ENCODE peak calls at places on chromosomes 13 and 19, in six cellular contexts. U, V, P, R, Y and Q are unnamed samples.

GRCh38 chr13:22014469-22014868 is 343.6 kb downstream of the FGF9 start:
- DNase-seq in V (no peak), Y (peak; percentile 97), R (peak; percentile 27), P (no peak), U (no peak), Q (no peak)

GRCh38 chr19:3132971-3133792 is 2.7 kb upstream of the GNA15 start:
- DNase-seq in V (no peak), U (no peak), R (no peak), P (no peak), Y (peak; percentile 27), Q (peak; percentile 21)

GRCh38 chr13:68439821-68440220 is 1209.7 kb upstream of the PCDH9 start:
- DNase-seq in U (no peak), R (no peak), P (no peak), V (no peak), Y (peak; percentile 40), Q (no peak)

GRCh38 chr19:15461694-15462093 is 2.6 kb downstream of the RASAL3 start:
- DNase-seq in P (no peak), V (no peak), Y (no peak), U (no peak), R (no peak), Q (no peak)

GRCh38 chr13:77386880-77387606 is 60.1 kb upstream of the MYCBP2 start:
- DNase-seq in V (no peak), U (no peak), R (peak; percentile 47), P (no peak), Y (peak; percentile 54), Q (peak; percentile 33)

GRCh38 chr19:28864024-28864503 is 348.9 kb downstream of the UQCRFS1 start:
- DNase-seq in R (no peak), U (no peak), P (no peak), Y (no peak), V (no peak), Q (no peak)

GRCh38 chr19:16626796-16627193 is 1.2 kb downstream of the MED26 start:
- DNase-seq in U (no peak), V (no peak), Y (no peak), R (no peak), P (no peak), Q (no peak)

GRCh38 chr13:23752111-23753001 is 136.8 kb downstream of the MIPEP start:
- DNase-seq in Y (no peak), U (no peak), P (no peak), V (no peak), R (no peak), Q (peak; percentile 56)

GRCh38 chr13:50361282-50361681 is 346.0 kb downstream of the KCNRG start:
- DNase-seq in P (no peak), Y (no peak), R (no peak), V (no peak), U (no peak), Q (no peak)

GRCh38 chr13:98575009-98575866 is 1.7 kb downstream of the STK24 start:
- DNase-seq in Y (no peak), R (peak; percentile 57), V (no peak), U (no peak), P (peak; percentile 45), Q (no peak)

GRCh38 chr13:102642475-102642874 is 45.7 kb downstream of the TPP2 start:
- DNase-seq in U (no peak), R (no peak), Y (no peak), P (no peak), V (no peak), Q (no peak)

GRCh38 chr19:41958367-41959055 is 610 bp downstream of the RABAC1 start:
- DNase-seq in U (peak; percentile 17), R (peak; percentile 89), P (peak; percentile 92), V (peak; percentile 71), Y (peak; percentile 87), Q (peak; percentile 62)

DNA sequence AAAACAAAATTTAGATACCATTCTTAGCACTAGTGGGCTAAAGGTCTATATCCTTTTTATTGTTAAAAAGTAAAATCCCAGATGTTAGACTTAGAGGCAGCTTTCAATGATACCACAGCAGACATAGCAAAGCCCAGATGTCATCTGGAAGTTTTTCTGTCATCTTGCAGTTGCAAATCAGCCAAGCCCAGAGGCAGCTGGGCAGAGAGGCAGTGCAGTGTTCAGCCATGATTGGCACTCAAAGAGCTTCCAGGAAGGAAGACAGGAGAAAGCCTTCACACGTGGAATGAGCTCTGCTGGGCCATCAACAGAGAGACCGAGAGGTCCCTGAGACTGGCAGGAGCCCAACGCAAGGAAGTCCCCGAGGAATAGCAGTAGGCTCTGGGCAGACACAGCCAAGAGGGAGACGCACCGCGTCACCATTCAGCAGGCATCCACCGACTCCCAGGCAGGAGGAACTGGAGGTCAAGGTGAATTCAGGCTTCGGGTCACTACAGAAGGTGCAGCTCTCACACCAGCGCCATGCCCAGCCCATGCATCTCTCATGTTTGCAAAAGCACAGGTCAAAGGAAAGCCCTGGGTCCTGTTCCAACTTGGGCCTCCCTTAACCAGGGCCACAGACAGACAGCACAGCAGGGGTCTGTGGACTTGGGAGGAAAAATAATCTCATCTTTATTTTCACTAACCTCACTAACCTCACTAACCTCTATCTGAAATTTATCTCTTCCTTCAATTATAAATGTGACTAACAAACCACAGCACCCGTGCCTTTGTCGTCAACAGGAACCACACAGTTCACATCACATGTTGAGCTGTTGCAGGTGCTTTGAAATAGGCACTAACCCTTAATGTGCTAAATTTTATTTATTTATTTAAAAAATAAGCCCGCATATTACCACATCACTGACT is 54.9 kb downstream of the TUBGCP3 start:
- DNase-seq in U (no peak), P (no peak), V (no peak), Y (no peak), R (no peak), Q (no peak)
- H2BK120ac ChIP-seq in U (no peak overlapping the region), P (no peak overlapping the region), V (no peak overlapping the region), Y (no peak overlapping the region), R (no peak overlapping the region), Q (no peak overlapping the region)

GRCh38 chr19:955803-956746 is 28.1 kb upstream of the WDR18 start:
- DNase-seq in U (no peak), V (peak; percentile 90), P (peak; percentile 59), R (peak; percentile 73), Y (peak; percentile 94), Q (no peak)
- H3K4me3 ChIP-seq in U (no peak overlapping the region), V (no peak overlapping the region), P (no peak overlapping the region), R (no peak overlapping the region), Y (no peak overlapping the region), Q (no peak overlapping the region)

GRCh38 chr19:21045028-21045427 is 24.6 kb downstream of the ZNF430 start:
- DNase-seq in V (no peak), U (no peak), R (no peak), Y (no peak), P (no peak), Q (no peak)
- H3K36me3 ChIP-seq in V (peaks cover 10% of the 10 kb centered on the region), U (no peaks in the 10 kb centered on the region), R (peaks cover 84% of the 10 kb centered on the region), Y (peaks cover 14% of the 10 kb centered on the region), P (peaks cover 4% of the 10 kb centered on the region), Q (peaks cover 14% of the 10 kb centered on the region)

DNA sequence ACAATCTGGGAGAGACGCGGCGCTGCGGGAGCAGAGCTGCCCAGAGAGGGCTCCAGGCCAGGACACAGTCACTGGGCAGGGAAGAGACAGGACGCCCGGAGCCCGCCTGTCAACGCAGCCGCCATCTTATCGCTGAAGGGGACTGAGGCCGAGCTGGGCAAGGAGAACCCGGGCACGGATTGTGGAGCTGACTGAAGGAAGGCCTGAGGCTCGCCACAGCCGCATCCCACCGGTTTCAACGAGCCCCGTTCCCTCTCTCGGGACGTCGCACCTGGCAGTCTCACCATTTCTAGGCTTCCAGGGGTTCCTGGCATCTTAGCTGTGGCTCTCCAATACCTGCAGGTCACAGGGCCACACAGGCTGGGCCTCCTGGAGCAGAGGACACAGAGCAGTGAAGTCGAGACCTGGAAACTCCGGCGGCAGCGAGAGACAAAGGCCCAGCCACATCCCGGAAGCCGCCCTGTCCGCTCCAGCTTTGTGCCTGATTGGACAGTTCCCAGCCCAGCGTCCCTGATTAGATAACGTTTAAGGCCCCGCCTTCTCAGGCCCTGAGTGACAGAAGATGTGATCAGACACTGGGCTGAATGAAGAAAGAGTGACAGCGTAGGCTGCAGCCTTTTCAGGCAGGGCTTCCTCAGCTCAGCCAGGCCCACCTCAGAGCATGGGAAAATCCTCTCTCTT is at the start of gene ZNF91:
- DNase-seq in Y (peak; percentile 97), V (peak; percentile 91), R (peak; percentile 96), U (peak; percentile 91), P (peak; percentile 99), Q (peak; percentile 96)
- H2BK120ac ChIP-seq in Y (peak within 1 kb of the TSS; percentile 76), V (no peak within 1 kb of the TSS), R (no peak within 1 kb of the TSS), U (no peak within 1 kb of the TSS), P (no peak within 1 kb of the TSS), Q (peak within 1 kb of the TSS; percentile 2)

GRCh38 chr13:93655132-93655531 is 428.5 kb downstream of the GPC6 start:
- DNase-seq in U (no peak), R (no peak), Y (no peak), V (no peak), P (no peak), Q (no peak)

DNA sequence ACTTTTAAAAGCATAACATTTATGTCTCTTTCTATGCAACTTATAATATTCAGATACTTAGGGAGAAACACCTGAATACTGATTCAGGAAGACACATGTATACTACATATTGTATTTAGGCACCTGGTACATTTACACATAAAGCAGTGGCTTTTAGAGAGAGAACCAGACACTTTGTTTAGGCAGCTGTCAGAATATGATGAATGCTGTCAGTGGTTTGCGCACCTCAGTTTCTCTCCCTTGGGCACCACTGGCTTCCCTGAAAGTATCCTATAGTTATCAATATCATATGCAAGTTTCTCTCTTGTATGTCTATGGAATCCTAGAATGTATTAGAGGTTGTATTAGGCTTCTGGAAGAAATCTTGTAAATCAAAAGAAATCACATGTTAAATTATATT is 426.3 kb downstream of the GPC6 start:
- DNase-seq in V (no peak), R (no peak), P (no peak), Y (no peak), U (no peak), Q (no peak)
- H3K4me3 ChIP-seq in V (no peak overlapping the region), R (no peak overlapping the region), P (no peak overlapping the region), Y (no peak overlapping the region), U (no peak overlapping the region), Q (no peak overlapping the region)

GRCh38 chr19:46731007-46731501 is 14.1 kb upstream of the PRKD2 start:
- DNase-seq in Y (peak; percentile 37), R (peak; percentile 92), V (no peak), U (no peak), P (peak; percentile 59), Q (peak; percentile 94)
- H3K36me3 ChIP-seq in Y (peaks cover 74% of the 10 kb centered on the region), R (peaks cover 81% of the 10 kb centered on the region), V (peaks cover 76% of the 10 kb centered on the region), U (peaks cover 62% of the 10 kb centered on the region), P (peaks cover 20% of the 10 kb centered on the region), Q (peaks cover 66% of the 10 kb centered on the region)

DNA sequence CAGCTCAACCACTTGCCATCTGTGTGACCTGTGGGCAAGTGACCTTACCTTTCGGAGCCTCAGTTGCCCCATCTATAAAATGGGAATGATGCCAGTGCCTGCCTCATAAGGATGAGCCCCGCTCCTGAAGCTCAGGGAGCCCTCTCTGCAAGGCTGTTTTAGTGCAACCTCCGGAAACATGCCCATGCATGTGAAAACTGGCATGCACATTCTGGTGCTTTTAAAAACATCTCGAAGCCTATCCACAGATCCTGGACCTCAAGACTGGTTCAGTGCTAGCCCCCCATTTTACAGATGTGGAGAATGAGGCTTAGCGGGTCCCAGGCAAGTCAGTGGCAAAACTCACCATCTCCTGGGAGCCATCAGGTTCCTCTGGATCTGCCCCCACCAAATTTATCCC is 5.6 kb downstream of the CADM4 start:
- DNase-seq in P (no peak), V (no peak), Y (no peak), R (no peak), U (no peak), Q (no peak)
- H2BK120ac ChIP-seq in P (no peak overlapping the region), V (no peak overlapping the region), Y (no peak overlapping the region), R (peak overlapping the region; percentile 81), U (no peak overlapping the region), Q (no peak overlapping the region)

GRCh38 chr19:20444202-20444885 is 121.2 kb downstream of the ZNF737 start:
- DNase-seq in Y (no peak), V (no peak), P (no peak), U (no peak), R (no peak), Q (no peak)
- H3K4me3 ChIP-seq in Y (no peak overlapping the region), V (no peak overlapping the region), P (no peak overlapping the region), U (no peak overlapping the region), R (no peak overlapping the region), Q (no peak overlapping the region)